ENCODE peak calls at places on chromosomes 12 and 14, in seven cellular contexts. I, H, W, A, B, G and C are unnamed samples.

GRCh38 chr12:103680591-103681065 is 93.6 kb downstream of the STAB2 start:
- DNase-seq in I (peak), H (no peak), W (no peak), A (no peak), B (no peak), G (no peak), C (no peak)

GRCh38 chr12:99920561-99920960 is 64.2 kb downstream of the ANKS1B start:
- DNase-seq in I (no peak), H (no peak), W (no peak), A (no peak), B (no peak), G (no peak), C (no peak)

GRCh38 chr12:109920266-109920780 is 20.2 kb downstream of the TCHP start:
- DNase-seq in I (no peak), H (no peak), W (no peak), A (no peak), B (no peak), G (no peak), C (no peak)

GRCh38 chr12:53499261-53500118 is at the start of gene MAP3K12:
- DNase-seq in I (peak), H (peak), W (peak), A (peak), B (peak), G (peak), C (peak)

GRCh38 chr12:132399092-132400010 is 70.0 kb upstream of the GALNT9 start:
- DNase-seq in I (no peak), H (peak), W (no peak), A (no peak), B (peak), G (no peak), C (no peak)

GRCh38 chr14:76884394-76884793 is 58.2 kb downstream of the LRRC74A start:
- DNase-seq in I (no peak), H (peak), W (no peak), A (no peak), B (no peak), G (no peak), C (no peak)

GRCh38 chr14:100386121-100386520 is 63.0 kb downstream of the SLC25A47 start:
- DNase-seq in I (no peak), H (no peak), W (no peak), A (no peak), B (no peak), G (no peak), C (no peak)

GRCh38 chr14:97380539-97380941 is 583.4 kb downstream of the VRK1 start:
- DNase-seq in I (no peak), H (no peak), W (no peak), A (no peak), B (no peak), G (no peak), C (no peak)

GRCh38 chr12:132379996-132380395 is 50.6 kb upstream of the GALNT9 start:
- DNase-seq in I (no peak), H (peak), W (no peak), A (no peak), B (no peak), G (no peak), C (no peak)

GRCh38 chr14:32654106-32654505 is 284.6 kb upstream of the NPAS3 start:
- DNase-seq in I (no peak), H (no peak), W (no peak), A (no peak), B (no peak), G (no peak), C (no peak)
- H3K27ac ChIP-seq in I (no peak), H (no peak), W (no peak), A (no peak), B (no peak), G (no peak), C (no peak)

GRCh38 chr12:27276275-27276674 is 32.2 kb downstream of the STK38L start:
- DNase-seq in I (no peak), H (no peak), W (no peak), A (peak), B (no peak), G (no peak), C (no peak)

GRCh38 chr12:27277846-27278260 is 33.8 kb downstream of the STK38L start:
- DNase-seq in I (peak), H (no peak), W (no peak), A (no peak), B (no peak), G (no peak), C (peak)

GRCh38 chr12:27280412-27280811 is 36.3 kb downstream of the STK38L start:
- DNase-seq in I (peak), H (no peak), W (no peak), A (no peak), B (no peak), G (no peak), C (no peak)

GRCh38 chr12:27284021-27284420 is 39.9 kb downstream of the STK38L start:
- DNase-seq in I (no peak), H (no peak), W (no peak), A (no peak), B (no peak), G (no peak), C (no peak)

DNA sequence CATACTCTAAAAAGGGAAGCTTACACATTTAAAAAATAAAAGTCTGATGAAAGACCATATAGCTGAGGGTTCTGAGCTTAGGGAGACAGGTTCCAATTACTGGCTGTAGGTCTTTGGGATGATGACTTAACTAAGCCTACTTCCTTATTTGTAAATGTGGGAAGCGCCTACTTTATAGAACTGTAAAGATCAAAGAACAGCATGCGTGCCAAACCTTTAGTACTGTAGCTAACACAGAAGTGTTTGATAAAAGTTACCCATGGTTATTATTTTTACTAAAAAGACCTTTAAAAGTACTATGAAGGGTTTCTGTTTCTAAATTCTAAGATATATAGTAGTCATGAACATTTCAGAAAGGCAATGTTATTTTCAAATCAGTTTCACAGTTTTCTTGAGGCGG is 35.8 kb downstream of the STK38L start:
- DNase-seq in I (no peak), H (no peak), W (no peak), A (no peak), B (no peak), G (no peak), C (no peak)
- H3K27ac ChIP-seq in I (peak), H (no peak), W (no peak), A (no peak), B (no peak), G (no peak), C (no peak)

GRCh38 chr12:108115123-108115745 is 13.9 kb upstream of the WSCD2 start:
- DNase-seq in I (no peak), H (no peak), W (no peak), A (no peak), B (no peak), G (no peak), C (no peak)
- H3K27ac ChIP-seq in I (no peak), H (no peak), W (no peak), A (no peak), B (no peak), G (no peak), C (no peak)

GRCh38 chr14:93319958-93320357 is 12.9 kb downstream of the BTBD7 start:
- DNase-seq in I (no peak), H (no peak), W (no peak), A (no peak), B (no peak), G (no peak), C (no peak)

GRCh38 chr14:93317836-93318807 is 14.7 kb downstream of the BTBD7 start:
- DNase-seq in I (no peak), H (no peak), W (no peak), A (no peak), B (no peak), G (no peak), C (no peak)

GRCh38 chr14:93320489-93320888 is 12.3 kb downstream of the BTBD7 start:
- DNase-seq in I (no peak), H (no peak), W (no peak), A (no peak), B (no peak), G (no peak), C (no peak)

GRCh38 chr14:93319494-93319893 is 13.3 kb downstream of the BTBD7 start:
- DNase-seq in I (no peak), H (no peak), W (no peak), A (no peak), B (no peak), G (no peak), C (no peak)

GRCh38 chr14:93318927-93319326 is 13.9 kb downstream of the BTBD7 start:
- DNase-seq in I (no peak), H (no peak), W (no peak), A (no peak), B (no peak), G (no peak), C (no peak)
- H3K27ac ChIP-seq in I (no peak), H (peak), W (no peak), A (no peak), B (no peak), G (no peak), C (no peak)

GRCh38 chr14:21093769-21094681 is 4.4 kb downstream of the ZNF219 start:
- DNase-seq in I (peak), H (no peak), W (no peak), A (peak), B (no peak), G (peak), C (no peak)
- H3K27ac ChIP-seq in I (no peak), H (no peak), W (no peak), A (peak), B (no peak), G (peak), C (no peak)

GRCh38 chr14:104657563-104658324 is 31.7 kb upstream of the INF2 start:
- DNase-seq in I (no peak), H (no peak), W (no peak), A (no peak), B (no peak), G (no peak), C (no peak)
- H3K27ac ChIP-seq in I (no peak), H (no peak), W (no peak), A (no peak), B (no peak), G (no peak), C (no peak)

DNA sequence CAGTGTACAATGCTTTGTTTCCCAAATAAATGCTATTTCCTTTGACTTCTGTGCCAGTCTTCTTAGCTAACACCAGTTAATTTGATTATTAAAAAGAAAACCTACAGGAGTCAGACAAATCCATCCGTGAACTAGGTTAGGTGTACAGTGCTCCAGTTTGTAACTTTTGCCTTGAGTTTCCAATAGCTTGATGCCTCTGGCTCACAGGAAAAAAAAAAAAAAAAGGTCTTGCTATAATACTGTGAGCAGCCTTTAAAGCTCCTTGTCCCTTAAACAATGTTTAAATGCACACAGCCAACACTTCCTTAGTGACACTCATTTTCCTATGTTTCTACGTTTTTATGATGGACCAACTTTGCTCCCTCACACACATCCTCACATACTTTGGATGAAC is 71.8 kb upstream of the TMX1 start:
- DNase-seq in I (no peak), H (no peak), W (no peak), A (no peak), B (no peak), G (no peak), C (no peak)
- H3K27ac ChIP-seq in I (no peak), H (no peak), W (no peak), A (no peak), B (no peak), G (no peak), C (no peak)